ENCODE peak calls at places on chromosome 19, in five cellular contexts. One of them, this sample, is unnamed.

GRCh38 chr19:15337202-15337601 is 4.9 kb upstream of the BRD4 start:
- DNase-seq in astrocyte: peak
- DNase-seq in pancreas: no peak
- DNase-seq in OCI-LY7: no peak
- DNase-seq in AG04450: no peak
- DNase-seq in this sample: no peak

GRCh38 chr19:51064534-51065220 is at the start of gene KLK13:
- DNase-seq in astrocyte: no peak
- DNase-seq in OCI-LY7: no peak
- DNase-seq in AG04450: no peak
- DNase-seq in pancreas: peak
- DNase-seq in this sample: no peak

GRCh38 chr19:45952691-45953505 is 20.8 kb downstream of the NOVA2 start:
- DNase-seq in pancreas: peak
- DNase-seq in AG04450: peak
- DNase-seq in astrocyte: peak
- DNase-seq in OCI-LY7: no peak
- DNase-seq in this sample: peak

GRCh38 chr19:9947441-9947840 is 11.1 kb upstream of the OLFM2 start:
- DNase-seq in astrocyte: no peak
- DNase-seq in AG04450: no peak
- DNase-seq in OCI-LY7: no peak
- DNase-seq in pancreas: no peak
- DNase-seq in this sample: no peak

GRCh38 chr19:31483226-31483857 is 134.1 kb upstream of the TSHZ3 start:
- DNase-seq in AG04450: no peak
- DNase-seq in astrocyte: no peak
- DNase-seq in pancreas: no peak
- DNase-seq in OCI-LY7: no peak
- DNase-seq in this sample: no peak

GRCh38 chr19:20787766-20788165 is 11.7 kb downstream of the ZNF66 start:
- DNase-seq in pancreas: no peak
- DNase-seq in astrocyte: no peak
- DNase-seq in AG04450: no peak
- DNase-seq in OCI-LY7: no peak
- DNase-seq in this sample: no peak

GRCh38 chr19:7973883-7974282 is 30.4 kb upstream of the TIMM44 start:
- DNase-seq in pancreas: no peak
- DNase-seq in AG04450: no peak
- DNase-seq in OCI-LY7: no peak
- DNase-seq in astrocyte: no peak
- DNase-seq in this sample: no peak

GRCh38 chr19:45971260-45971902 is 2.3 kb downstream of the NOVA2 start:
- DNase-seq in astrocyte: no peak
- DNase-seq in OCI-LY7: no peak
- DNase-seq in AG04450: no peak
- DNase-seq in pancreas: no peak
- DNase-seq in this sample: no peak

GRCh38 chr19:8561071-8561764 is 16.0 kb downstream of the MYO1F start:
- DNase-seq in OCI-LY7: no peak
- DNase-seq in astrocyte: no peak
- DNase-seq in pancreas: no peak
- DNase-seq in AG04450: no peak
- DNase-seq in this sample: no peak

GRCh38 chr19:18384775-18385174 is 1.2 kb upstream of the GDF15 start:
- DNase-seq in AG04450: no peak
- DNase-seq in OCI-LY7: no peak
- DNase-seq in astrocyte: no peak
- DNase-seq in pancreas: no peak
- DNase-seq in this sample: no peak

GRCh38 chr19:8333771-8334457 is 9.1 kb downstream of the KANK3 start:
- DNase-seq in AG04450: no peak
- DNase-seq in pancreas: no peak
- DNase-seq in OCI-LY7: no peak
- DNase-seq in astrocyte: no peak
- DNase-seq in this sample: no peak

GRCh38 chr19:45995715-45996385 is 583 bp downstream of the CCDC61 start:
- DNase-seq in OCI-LY7: no peak
- DNase-seq in pancreas: no peak
- DNase-seq in AG04450: no peak
- DNase-seq in astrocyte: peak
- DNase-seq in this sample: no peak

GRCh38 chr19:45769821-45770191 is 754 bp upstream of the SIX5 start:
- DNase-seq in pancreas: peak
- DNase-seq in astrocyte: no peak
- DNase-seq in OCI-LY7: peak
- DNase-seq in AG04450: no peak
- DNase-seq in this sample: peak

GRCh38 chr19:11382898-11383705 is 1.0 kb downstream of the EPOR start:
- DNase-seq in AG04450: no peak
- DNase-seq in astrocyte: no peak
- DNase-seq in pancreas: peak
- DNase-seq in OCI-LY7: peak
- DNase-seq in this sample: peak

GRCh38 chr19:32287811-32288227 is 57.6 kb upstream of the ZNF507 start:
- DNase-seq in astrocyte: peak
- DNase-seq in AG04450: peak
- DNase-seq in OCI-LY7: peak
- DNase-seq in pancreas: peak
- DNase-seq in this sample: no peak

GRCh38 chr19:45785781-45786532 is 3.7 kb upstream of the DMPK start:
- DNase-seq in astrocyte: no peak
- DNase-seq in AG04450: no peak
- DNase-seq in OCI-LY7: no peak
- DNase-seq in pancreas: no peak
- DNase-seq in this sample: no peak

GRCh38 chr19:9913237-9914000 is 22.9 kb downstream of the OLFM2 start:
- DNase-seq in AG04450: no peak
- DNase-seq in OCI-LY7: no peak
- DNase-seq in astrocyte: no peak
- DNase-seq in pancreas: peak
- DNase-seq in this sample: peak

GRCh38 chr19:49512970-49513745 is 697 bp downstream of the FCGRT start:
- DNase-seq in astrocyte: no peak
- DNase-seq in AG04450: no peak
- DNase-seq in OCI-LY7: peak
- DNase-seq in pancreas: peak
- DNase-seq in this sample: peak

GRCh38 chr19:33580026-33580644 is 41.6 kb upstream of the CHST8 start:
- DNase-seq in astrocyte: no peak
- DNase-seq in pancreas: peak
- DNase-seq in AG04450: no peak
- DNase-seq in OCI-LY7: no peak
- DNase-seq in this sample: no peak

GRCh38 chr19:48501961-48502719 is 9.5 kb downstream of the LMTK3 start:
- DNase-seq in astrocyte: no peak
- DNase-seq in pancreas: peak
- DNase-seq in OCI-LY7: peak
- DNase-seq in AG04450: no peak
- DNase-seq in this sample: peak

GRCh38 chr19:28554321-28555091 is 658.4 kb downstream of the UQCRFS1 start:
- DNase-seq in pancreas: no peak
- DNase-seq in OCI-LY7: no peak
- DNase-seq in AG04450: no peak
- DNase-seq in astrocyte: no peak
- DNase-seq in this sample: no peak

GRCh38 chr19:16892438-16892837 is 3.6 kb downstream of the F2RL3 start:
- DNase-seq in astrocyte: no peak
- DNase-seq in AG04450: no peak
- DNase-seq in OCI-LY7: no peak
- DNase-seq in pancreas: no peak
- DNase-seq in this sample: no peak

GRCh38 chr19:17766543-17767131 is 15.4 kb downstream of the FCHO1 start:
- DNase-seq in pancreas: peak
- DNase-seq in astrocyte: peak
- DNase-seq in AG04450: peak
- DNase-seq in OCI-LY7: peak
- DNase-seq in this sample: peak

GRCh38 chr19:32407004-32407992 is 1.7 kb downstream of the DPY19L3 start:
- DNase-seq in AG04450: no peak
- DNase-seq in astrocyte: peak
- DNase-seq in OCI-LY7: no peak
- DNase-seq in pancreas: peak
- DNase-seq in this sample: no peak

GRCh38 chr19:3725640-3726310 is 17.6 kb downstream of the TJP3 start:
- DNase-seq in AG04450: no peak
- DNase-seq in astrocyte: no peak
- DNase-seq in OCI-LY7: no peak
- DNase-seq in pancreas: peak
- DNase-seq in this sample: peak

GRCh38 chr19:48487944-48488343 is 18.8 kb downstream of the CYTH2 start:
- DNase-seq in AG04450: no peak
- DNase-seq in OCI-LY7: no peak
- DNase-seq in pancreas: peak
- DNase-seq in astrocyte: peak
- DNase-seq in this sample: no peak

GRCh38 chr19:48739400-48739825 is 997 bp downstream of the RASIP1 start:
- DNase-seq in AG04450: no peak
- DNase-seq in astrocyte: no peak
- DNase-seq in pancreas: peak
- DNase-seq in OCI-LY7: no peak
- DNase-seq in this sample: no peak

DNA sequence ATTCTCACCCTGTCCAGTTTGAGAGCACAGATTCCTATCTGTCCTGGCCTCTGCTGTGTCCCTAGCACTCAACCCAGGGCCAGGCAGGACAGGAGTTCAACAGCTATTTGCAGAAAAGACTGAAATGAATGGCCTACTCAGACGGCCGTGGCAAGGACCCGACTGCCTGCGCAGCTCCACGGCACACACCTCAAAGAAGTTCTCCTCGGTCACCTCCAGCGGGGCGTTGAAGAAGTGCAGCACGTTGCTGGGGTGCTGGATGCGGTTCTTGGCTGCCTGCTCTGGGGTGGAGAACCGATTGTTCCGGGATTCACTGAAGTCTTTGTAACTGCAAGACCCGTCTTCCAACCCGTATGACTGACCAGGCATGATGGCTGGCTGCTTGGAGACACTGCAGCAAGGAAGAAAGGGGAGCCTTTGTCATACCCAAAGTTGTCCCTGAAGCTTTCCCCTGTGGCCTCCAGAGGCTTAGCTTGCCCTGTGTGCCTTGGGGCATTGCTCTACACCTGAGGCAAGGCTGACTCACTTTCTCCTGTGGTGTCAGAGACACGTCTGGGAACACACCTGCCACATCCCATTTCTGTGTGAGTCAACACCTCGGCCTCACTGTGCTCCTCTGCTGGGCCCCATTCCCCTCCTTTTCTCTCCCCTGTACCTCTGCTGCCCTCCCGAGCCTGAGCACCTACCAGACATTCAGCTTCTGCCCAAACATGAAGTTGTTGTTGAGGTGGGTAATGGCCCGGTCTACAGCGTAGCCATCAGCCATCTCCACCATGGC is 6.8 kb upstream of the ECH1 start:
- DNase-seq in OCI-LY7: no peak
- DNase-seq in AG04450: no peak
- DNase-seq in pancreas: peak
- DNase-seq in astrocyte: no peak
- DNase-seq in this sample: peak
- H3K4me3 ChIP-seq in OCI-LY7: no peak
- H3K4me3 ChIP-seq in AG04450: no peak
- H3K4me3 ChIP-seq in pancreas: no peak
- H3K4me3 ChIP-seq in astrocyte: no peak
- H3K4me3 ChIP-seq in this sample: no peak

GRCh38 chr19:47469719-47470118 is 2.0 kb downstream of the SLC8A2 start:
- DNase-seq in pancreas: no peak
- DNase-seq in AG04450: no peak
- DNase-seq in OCI-LY7: no peak
- DNase-seq in astrocyte: no peak
- DNase-seq in this sample: no peak

GRCh38 chr19:47465957-47466356 is 5.7 kb downstream of the SLC8A2 start:
- DNase-seq in AG04450: no peak
- DNase-seq in astrocyte: no peak
- DNase-seq in OCI-LY7: no peak
- DNase-seq in pancreas: no peak
- DNase-seq in this sample: peak

GRCh38 chr19:47469419-47469700 is 2.3 kb downstream of the SLC8A2 start:
- DNase-seq in OCI-LY7: no peak
- DNase-seq in astrocyte: no peak
- DNase-seq in AG04450: no peak
- DNase-seq in pancreas: no peak
- DNase-seq in this sample: no peak

GRCh38 chr19:47470447-47471195 is 1.1 kb downstream of the SLC8A2 start:
- DNase-seq in pancreas: no peak
- DNase-seq in astrocyte: no peak
- DNase-seq in AG04450: no peak
- DNase-seq in OCI-LY7: no peak
- DNase-seq in this sample: no peak

GRCh38 chr19:47467914-47468313 is 3.8 kb downstream of the SLC8A2 start:
- DNase-seq in AG04450: no peak
- DNase-seq in astrocyte: no peak
- DNase-seq in OCI-LY7: no peak
- DNase-seq in pancreas: no peak
- DNase-seq in this sample: no peak
- H3K27ac ChIP-seq in AG04450: no peak
- H3K27ac ChIP-seq in astrocyte: no peak
- H3K27ac ChIP-seq in OCI-LY7: no peak
- H3K27ac ChIP-seq in pancreas: no peak
- H3K27ac ChIP-seq in this sample: no peak

GRCh38 chr19:6343462-6343861 is 10.1 kb upstream of the ACER1 start:
- DNase-seq in AG04450: no peak
- DNase-seq in OCI-LY7: peak
- DNase-seq in astrocyte: no peak
- DNase-seq in pancreas: no peak
- DNase-seq in this sample: no peak

GRCh38 chr19:6334490-6335285 is 1.3 kb upstream of the ACER1 start:
- DNase-seq in OCI-LY7: no peak
- DNase-seq in AG04450: no peak
- DNase-seq in astrocyte: no peak
- DNase-seq in pancreas: no peak
- DNase-seq in this sample: no peak

DNA sequence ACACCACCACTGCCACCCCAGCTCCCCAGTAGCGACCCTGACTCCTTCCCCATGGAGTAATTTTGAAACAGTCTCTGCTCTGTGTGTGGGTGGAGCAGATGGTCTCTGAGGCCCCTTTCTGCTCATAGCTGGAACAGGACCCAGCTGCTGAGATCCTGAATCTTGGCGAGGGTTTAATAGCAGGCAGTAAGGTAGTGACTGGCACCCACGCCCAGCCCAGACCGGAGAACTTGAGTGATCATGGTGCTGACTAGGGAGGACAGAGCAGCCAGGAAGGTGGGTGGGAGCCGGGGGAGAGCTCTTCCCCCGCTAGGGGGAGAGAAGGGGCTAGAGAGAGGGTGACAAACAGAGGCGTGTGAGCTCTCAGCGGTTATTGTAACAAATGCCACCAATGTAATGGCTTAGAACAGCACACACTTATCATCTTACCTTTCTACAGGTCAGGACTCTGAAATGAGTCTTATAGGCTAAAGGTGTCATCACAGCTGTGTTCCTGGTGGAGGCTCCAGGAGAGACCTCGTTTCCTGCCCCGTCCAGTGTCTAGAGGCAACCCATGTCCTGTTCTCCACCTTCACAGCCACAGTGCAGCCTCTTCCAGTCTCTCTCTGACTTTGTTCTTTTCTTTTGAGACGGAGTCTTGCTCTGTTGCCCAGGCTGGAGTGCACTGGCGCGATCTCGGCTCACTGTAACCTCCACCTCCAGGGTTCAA is 7.2 kb upstream of the ACER1 start:
- DNase-seq in pancreas: no peak
- DNase-seq in AG04450: no peak
- DNase-seq in OCI-LY7: peak
- DNase-seq in astrocyte: no peak
- DNase-seq in this sample: no peak
- TF ChIP-seq CTCF in pancreas: no peak
- TF ChIP-seq CTCF in AG04450: peak
- TF ChIP-seq CTCF in OCI-LY7: peak
- TF ChIP-seq CTCF in astrocyte: no peak
- TF ChIP-seq CTCF in this sample: no peak

GRCh38 chr19:1467512-1468273 is 11.3 kb downstream of the C19orf25 start:
- DNase-seq in AG04450: no peak
- DNase-seq in pancreas: no peak
- DNase-seq in astrocyte: no peak
- DNase-seq in OCI-LY7: no peak
- DNase-seq in this sample: peak
- H3K4me3 ChIP-seq in AG04450: no peak
- H3K4me3 ChIP-seq in pancreas: no peak
- H3K4me3 ChIP-seq in astrocyte: no peak
- H3K4me3 ChIP-seq in OCI-LY7: no peak
- H3K4me3 ChIP-seq in this sample: no peak